ENCODE peak calls at places on chromosomes 3 and 15, in four cellular contexts. One of them, this sample, is unnamed.

GRCh38 chr3:53346514-53346913 is 829 bp downstream of the DCP1A start:
- DNase-seq in hepatocyte: peak
- DNase-seq in GM23248: peak
- DNase-seq in PC-3: no peak
- DNase-seq in this sample: no peak

GRCh38 chr3:83953417-83954089 is 1005.2 kb upstream of the CADM2 start:
- DNase-seq in hepatocyte: no peak
- DNase-seq in GM23248: no peak
- DNase-seq in PC-3: peak
- DNase-seq in this sample: no peak

GRCh38 chr3:150547045-150547753 is 612 bp downstream of the EIF2A start:
- DNase-seq in hepatocyte: peak
- DNase-seq in GM23248: peak
- DNase-seq in PC-3: peak
- DNase-seq in this sample: no peak

GRCh38 chr3:192570757-192571156 is 156.6 kb downstream of the FGF12 start:
- DNase-seq in hepatocyte: no peak
- DNase-seq in GM23248: peak
- DNase-seq in PC-3: peak
- DNase-seq in this sample: no peak

GRCh38 chr3:90080988-90081387 is 973.6 kb downstream of the EPHA3 start:
- DNase-seq in hepatocyte: no peak
- DNase-seq in GM23248: no peak
- DNase-seq in PC-3: no peak
- DNase-seq in this sample: no peak

GRCh38 chr3:125220681-125221429 is 8.3 kb upstream of the SLC12A8 start:
- DNase-seq in hepatocyte: no peak
- DNase-seq in GM23248: peak
- DNase-seq in PC-3: no peak
- DNase-seq in this sample: no peak

GRCh38 chr3:194871143-194871863 is 185.6 kb downstream of the FAM43A start:
- DNase-seq in hepatocyte: peak
- DNase-seq in GM23248: peak
- DNase-seq in PC-3: peak
- DNase-seq in this sample: peak

GRCh38 chr3:40137586-40138295 is 171.8 kb upstream of the EIF1B start:
- DNase-seq in hepatocyte: no peak
- DNase-seq in GM23248: peak
- DNase-seq in PC-3: peak
- DNase-seq in this sample: no peak

GRCh38 chr15:92582206-92582605 is 73.4 kb downstream of the FAM174B start:
- DNase-seq in hepatocyte: no peak
- DNase-seq in GM23248: no peak
- DNase-seq in PC-3: no peak
- DNase-seq in this sample: no peak

GRCh38 chr15:78174398-78174797 is 25.2 kb downstream of the IDH3A start:
- DNase-seq in hepatocyte: no peak
- DNase-seq in GM23248: no peak
- DNase-seq in PC-3: no peak
- DNase-seq in this sample: no peak

GRCh38 chr3:184258926-184259325 is 2.4 kb downstream of the CAMK2N2 start:
- DNase-seq in hepatocyte: no peak
- DNase-seq in GM23248: no peak
- DNase-seq in PC-3: no peak
- DNase-seq in this sample: no peak

GRCh38 chr15:99536422-99537033 is 29.3 kb upstream of the MEF2A start:
- DNase-seq in hepatocyte: no peak
- DNase-seq in GM23248: peak
- DNase-seq in PC-3: peak
- DNase-seq in this sample: peak

GRCh38 chr15:77104155-77104554 is 33.2 kb upstream of the TSPAN3 start:
- DNase-seq in hepatocyte: no peak
- DNase-seq in GM23248: peak
- DNase-seq in PC-3: no peak
- DNase-seq in this sample: no peak

GRCh38 chr15:90924375-90924774 is 8.0 kb downstream of the HDDC3 start:
- DNase-seq in hepatocyte: no peak
- DNase-seq in GM23248: no peak
- DNase-seq in PC-3: no peak
- DNase-seq in this sample: no peak

GRCh38 chr3:150599611-150600297 is 3.4 kb upstream of the SELENOT start:
- DNase-seq in hepatocyte: no peak
- DNase-seq in GM23248: peak
- DNase-seq in PC-3: peak
- DNase-seq in this sample: peak

DNA sequence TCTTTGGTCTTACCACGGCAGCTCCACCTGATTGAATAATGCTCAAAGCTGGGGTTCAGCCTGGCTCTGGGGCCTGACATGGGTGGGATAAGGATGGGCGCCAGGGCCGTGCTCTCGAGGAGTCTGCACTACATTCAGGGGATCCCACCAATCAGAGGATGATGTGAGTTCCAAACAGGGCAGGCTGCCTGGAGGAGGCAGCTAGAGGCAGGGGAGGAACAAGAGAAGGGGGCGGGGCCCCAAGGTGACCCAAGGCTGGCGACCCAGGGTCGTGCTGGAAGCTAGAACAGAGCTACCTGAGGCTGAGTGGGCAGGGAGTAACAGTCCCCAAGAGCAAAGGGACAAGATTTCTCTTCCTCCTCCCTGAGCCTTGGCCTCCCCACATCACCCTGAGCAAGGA is 56.1 kb downstream of the PCSK6 start:
- DNase-seq in hepatocyte: no peak
- DNase-seq in GM23248: no peak
- DNase-seq in PC-3: no peak
- DNase-seq in this sample: no peak
- TF ChIP-seq EZH2phosphoT487 in hepatocyte: no peak
- TF ChIP-seq EZH2phosphoT487 in GM23248: no peak
- TF ChIP-seq EZH2phosphoT487 in PC-3: no peak
- TF ChIP-seq EZH2phosphoT487 in this sample: no peak

GRCh38 chr3:38140326-38141172 is 2.1 kb downstream of the MYD88 start:
- DNase-seq in hepatocyte: no peak
- DNase-seq in GM23248: no peak
- DNase-seq in PC-3: peak
- DNase-seq in this sample: no peak

GRCh38 chr3:38139652-38140051 is 1.2 kb downstream of the MYD88 start:
- DNase-seq in hepatocyte: no peak
- DNase-seq in GM23248: no peak
- DNase-seq in PC-3: no peak
- DNase-seq in this sample: no peak

GRCh38 chr3:38141952-38142273 is 3.5 kb downstream of the MYD88 start:
- DNase-seq in hepatocyte: no peak
- DNase-seq in GM23248: no peak
- DNase-seq in PC-3: peak
- DNase-seq in this sample: no peak

GRCh38 chr3:38142959-38143358 is 4.5 kb downstream of the MYD88 start:
- DNase-seq in hepatocyte: no peak
- DNase-seq in GM23248: no peak
- DNase-seq in PC-3: no peak
- DNase-seq in this sample: no peak

GRCh38 chr3:38141173-38141951 is 2.9 kb downstream of the MYD88 start:
- DNase-seq in hepatocyte: no peak
- DNase-seq in GM23248: no peak
- DNase-seq in PC-3: no peak
- DNase-seq in this sample: no peak
- TF ChIP-seq EZH2phosphoT487 in hepatocyte: no peak
- TF ChIP-seq EZH2phosphoT487 in GM23248: no peak
- TF ChIP-seq EZH2phosphoT487 in PC-3: no peak
- TF ChIP-seq EZH2phosphoT487 in this sample: no peak

DNA sequence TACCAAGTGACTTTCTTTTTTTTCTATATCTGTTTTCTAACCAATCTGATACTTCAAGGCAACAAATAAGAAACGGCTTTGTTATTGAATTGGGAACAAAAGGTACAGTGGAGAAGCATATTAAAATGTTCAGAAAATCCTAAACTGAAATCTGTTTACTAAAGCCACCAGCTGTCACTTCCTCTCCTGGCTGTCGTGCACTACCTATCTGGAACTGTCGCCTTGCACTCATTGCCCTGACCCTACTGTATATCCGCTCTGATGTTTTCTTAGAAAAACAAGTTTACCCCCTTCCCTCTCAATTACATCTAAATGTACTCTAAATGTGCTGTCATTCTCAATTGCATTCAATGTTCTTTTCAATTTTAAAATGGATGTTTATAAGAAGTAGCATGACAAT is 439.8 kb upstream of the ARRDC4 start:
- DNase-seq in hepatocyte: no peak
- DNase-seq in GM23248: no peak
- DNase-seq in PC-3: no peak
- DNase-seq in this sample: no peak
- TF ChIP-seq EZH2phosphoT487 in hepatocyte: no peak
- TF ChIP-seq EZH2phosphoT487 in GM23248: no peak
- TF ChIP-seq EZH2phosphoT487 in PC-3: no peak
- TF ChIP-seq EZH2phosphoT487 in this sample: no peak

DNA sequence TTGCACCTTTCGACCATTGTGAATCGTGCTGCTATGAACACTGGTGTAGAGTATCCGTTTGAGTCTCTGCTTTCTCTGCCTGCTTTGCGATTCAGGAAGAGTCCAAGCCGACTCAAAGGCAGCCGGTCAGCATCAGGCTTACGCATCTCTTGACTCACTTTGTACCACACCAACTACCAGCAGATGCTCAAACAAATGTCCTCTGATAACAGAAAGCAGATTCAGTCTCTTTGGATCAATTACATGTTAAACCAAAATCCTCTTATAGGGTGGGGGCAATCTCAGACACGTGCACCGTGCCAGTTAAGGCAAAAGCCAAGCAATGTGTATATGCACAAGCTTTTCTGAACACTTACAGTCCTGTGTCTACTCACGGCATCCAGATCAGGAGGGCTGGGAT is 153.7 kb downstream of the MECOM start:
- DNase-seq in hepatocyte: no peak
- DNase-seq in GM23248: no peak
- DNase-seq in PC-3: no peak
- DNase-seq in this sample: no peak
- TF ChIP-seq EZH2phosphoT487 in hepatocyte: no peak
- TF ChIP-seq EZH2phosphoT487 in GM23248: no peak
- TF ChIP-seq EZH2phosphoT487 in PC-3: no peak
- TF ChIP-seq EZH2phosphoT487 in this sample: no peak

DNA sequence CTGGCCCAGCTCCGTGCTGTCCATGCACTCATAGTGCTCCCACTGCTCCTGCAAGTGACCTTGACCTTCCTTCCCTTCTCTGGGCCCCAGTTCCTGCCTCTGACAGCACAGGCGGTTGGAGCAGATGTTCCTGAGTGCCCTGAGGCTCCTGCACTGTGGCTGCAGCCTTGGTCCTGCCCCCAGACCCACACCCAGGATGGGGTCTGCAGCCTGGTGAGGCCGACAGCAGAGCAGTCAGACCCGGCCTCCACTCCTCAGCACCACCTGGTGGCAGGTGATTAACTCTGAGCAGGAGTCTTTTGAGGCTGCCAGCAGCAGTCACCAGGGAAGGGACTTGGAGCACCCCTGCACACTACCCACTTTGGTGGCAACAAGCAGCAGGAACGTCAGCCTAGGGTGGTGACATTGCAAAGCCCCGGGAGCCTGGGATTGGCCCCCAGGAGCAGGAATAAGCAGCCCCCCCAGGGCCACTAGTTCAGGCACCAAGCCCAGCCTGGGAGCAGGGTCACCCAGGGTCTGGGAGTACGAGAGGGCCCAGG is 64.6 kb downstream of the CYP11A1 start:
- DNase-seq in hepatocyte: peak
- DNase-seq in GM23248: peak
- DNase-seq in PC-3: peak
- DNase-seq in this sample: no peak
- TF ChIP-seq EZH2phosphoT487 in hepatocyte: no peak
- TF ChIP-seq EZH2phosphoT487 in GM23248: no peak
- TF ChIP-seq EZH2phosphoT487 in PC-3: no peak
- TF ChIP-seq EZH2phosphoT487 in this sample: no peak

DNA sequence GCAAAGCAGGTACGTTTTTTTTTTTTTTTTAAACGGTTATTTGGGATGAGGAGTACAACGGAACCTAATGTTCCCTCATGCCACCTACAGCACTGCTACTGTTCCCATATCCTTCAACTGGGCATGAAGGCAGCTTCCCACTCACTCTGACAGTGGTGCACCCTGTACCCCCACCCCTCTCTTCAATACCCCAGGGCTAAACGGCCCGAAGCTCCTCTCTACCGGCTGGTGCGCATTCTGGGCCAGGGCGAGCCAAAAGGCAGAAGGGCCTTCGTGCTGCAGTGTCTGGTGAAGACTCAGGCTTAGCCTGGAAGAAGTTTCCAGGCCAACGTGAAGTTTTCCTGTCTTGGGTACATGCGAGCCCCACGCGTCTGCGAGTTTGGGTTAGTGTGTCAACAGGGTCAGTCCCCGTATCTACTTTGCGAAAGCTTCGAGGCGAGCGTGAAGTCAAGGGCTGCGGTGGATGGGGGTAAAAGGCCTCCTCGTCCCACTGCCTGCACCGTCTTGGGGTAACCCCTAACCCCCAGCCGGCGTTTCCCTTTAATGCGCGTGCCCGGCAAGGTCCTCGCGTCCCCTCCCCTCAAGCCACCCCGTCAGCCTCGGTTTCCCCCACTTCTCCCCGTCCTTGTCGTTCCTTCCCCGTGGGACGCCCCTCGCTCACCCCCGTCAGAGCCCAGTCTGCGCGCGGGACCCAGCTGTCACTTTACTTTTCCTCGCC is 765 bp upstream of the UBE2E2 start:
- DNase-seq in hepatocyte: no peak
- DNase-seq in GM23248: peak
- DNase-seq in PC-3: peak
- DNase-seq in this sample: no peak
- TF ChIP-seq EZH2phosphoT487 in hepatocyte: no peak
- TF ChIP-seq EZH2phosphoT487 in GM23248: no peak
- TF ChIP-seq EZH2phosphoT487 in PC-3: no peak
- TF ChIP-seq EZH2phosphoT487 in this sample: no peak

GRCh38 chr15:64993290-64993689 is 3.6 kb upstream of the SPG21 start:
- DNase-seq in hepatocyte: no peak
- DNase-seq in GM23248: no peak
- DNase-seq in PC-3: no peak
- DNase-seq in this sample: no peak

DNA sequence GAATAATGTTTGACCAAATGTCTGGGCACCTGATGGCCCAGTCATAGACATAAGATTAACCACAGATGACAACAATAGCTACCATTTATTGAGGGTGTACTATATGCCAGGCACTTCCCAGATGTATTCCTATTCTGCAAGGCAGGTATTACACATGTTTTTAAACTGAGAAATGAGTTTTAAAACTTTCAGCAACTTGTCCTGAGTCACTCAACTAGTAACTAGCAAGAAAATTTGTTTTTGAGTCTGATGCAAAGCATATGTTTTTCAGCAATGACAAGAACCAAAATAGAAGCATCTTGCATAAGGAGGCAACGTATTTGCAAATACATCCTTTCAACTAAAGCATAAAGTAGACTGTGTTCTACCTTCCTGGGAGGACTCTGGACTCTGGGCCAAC is 8.2 kb upstream of the SPG21 start:
- DNase-seq in hepatocyte: no peak
- DNase-seq in GM23248: peak
- DNase-seq in PC-3: no peak
- DNase-seq in this sample: no peak
- TF ChIP-seq EZH2phosphoT487 in hepatocyte: no peak
- TF ChIP-seq EZH2phosphoT487 in GM23248: no peak
- TF ChIP-seq EZH2phosphoT487 in PC-3: no peak
- TF ChIP-seq EZH2phosphoT487 in this sample: no peak

GRCh38 chr3:147793841-147794240 is 384.7 kb downstream of the ZIC1 start:
- DNase-seq in hepatocyte: no peak
- DNase-seq in GM23248: peak
- DNase-seq in PC-3: no peak
- DNase-seq in this sample: no peak
- TF ChIP-seq EZH2phosphoT487 in hepatocyte: no peak
- TF ChIP-seq EZH2phosphoT487 in GM23248: no peak
- TF ChIP-seq EZH2phosphoT487 in PC-3: no peak
- TF ChIP-seq EZH2phosphoT487 in this sample: no peak

This sample was measured in HCT116.